ENCODE peak calls at places on chromosome 15, in seven cellular contexts. T is OCI-LY7, E is NCI-H446, Z is RPMI8226, U is activated T-cell treated with anti-CD3 and anti-CD28 coated beads for 24 hours, Q is fibroblast of the aortic adventitia, F is midbrain. J is an unnamed sample.

GRCh38 chr15:98650871-98651481 is 2.6 kb downstream of the IGF1R start:
- DNase-seq in T (no peak), E (no peak), Z (no peak), U (peak), Q (peak), F (no peak), J (peak)

GRCh38 chr15:100166313-100166712 is 175.5 kb downstream of the ADAMTS17 start:
- DNase-seq in T (no peak), E (no peak), Z (no peak), U (no peak), Q (no peak), F (no peak), J (no peak)

GRCh38 chr15:63050737-63051700 is 8.5 kb downstream of the TPM1 start:
- DNase-seq in T (no peak), E (peak), Z (peak), U (no peak), Q (peak), F (no peak), J (no peak)

GRCh38 chr15:42102646-42103235 is 8.4 kb upstream of the PLA2G4D start:
- DNase-seq in T (no peak), E (no peak), Z (peak), U (no peak), Q (peak), F (no peak), J (no peak)

GRCh38 chr15:27686376-27686775 is 412.7 kb downstream of the OCA2 start:
- DNase-seq in T (no peak), E (no peak), Z (no peak), U (no peak), Q (no peak), F (no peak), J (no peak)

GRCh38 chr15:72197045-72197459 is 535 bp downstream of the GRAMD2A start:
- DNase-seq in T (no peak), E (no peak), Z (no peak), U (no peak), Q (no peak), F (peak), J (no peak)

GRCh38 chr15:40344631-40345120 is 3.9 kb upstream of the CCDC9B start:
- DNase-seq in T (peak), E (peak), Z (peak), U (peak), Q (peak), F (peak), J (peak)

GRCh38 chr15:35549567-35549966 is 3.6 kb upstream of the DPH6 start:
- DNase-seq in T (no peak), E (no peak), Z (no peak), U (no peak), Q (no peak), F (no peak), J (no peak)

GRCh38 chr15:41494190-41494921 is 682 bp downstream of the ITPKA start:
- DNase-seq in T (peak), E (no peak), Z (peak), U (no peak), Q (no peak), F (no peak), J (no peak)

GRCh38 chr15:85897818-85898717 is 103.3 kb upstream of the KLHL25 start:
- DNase-seq in T (no peak), E (no peak), Z (no peak), U (no peak), Q (no peak), F (no peak), J (no peak)

GRCh38 chr15:56886878-56887781 is 31.3 kb upstream of the TCF12 start:
- DNase-seq in T (peak), E (peak), Z (peak), U (peak), Q (peak), F (peak), J (peak)

GRCh38 chr15:39495871-39496459 is 84.9 kb upstream of the THBS1 start:
- DNase-seq in T (no peak), E (no peak), Z (no peak), U (no peak), Q (peak), F (no peak), J (peak)